ENCODE peak calls at places on chromosomes 7 and 10, in eight cellular contexts. One of them, this sample, is unnamed. For H3K4me1, the result is how much of the 10 kb centered on the place peaks cover.

GRCh38 chr7:113197274-113197673 is 78.9 kb upstream of the SMIM30 start:
- DNase-seq in K562: no peak
- DNase-seq in upper lobe of right lung: no peak
- DNase-seq in colonic mucosa: no peak
- DNase-seq in transverse colon: no peak
- DNase-seq in stomach: no peak
- DNase-seq in hepatocyte: no peak
- DNase-seq in ovary: no peak
- DNase-seq in this sample: no peak

GRCh38 chr10:117541909-117542705 is 439 bp upstream of the EMX2 start:
- DNase-seq in stomach: no peak
- DNase-seq in K562: peak
- DNase-seq in colonic mucosa: no peak
- DNase-seq in upper lobe of right lung: no peak
- DNase-seq in transverse colon: no peak
- DNase-seq in hepatocyte: peak
- DNase-seq in ovary: peak
- DNase-seq in this sample: no peak

GRCh38 chr7:140230862-140231778 is 54.3 kb upstream of the KDM7A start:
- DNase-seq in K562: peak
- DNase-seq in stomach: peak
- DNase-seq in colonic mucosa: peak
- DNase-seq in ovary: no peak
- DNase-seq in transverse colon: peak
- DNase-seq in hepatocyte: peak
- DNase-seq in upper lobe of right lung: peak
- DNase-seq in this sample: peak

GRCh38 chr10:54660397-54660796 is 140.6 kb downstream of the PCDH15 start:
- DNase-seq in stomach: no peak
- DNase-seq in K562: no peak
- DNase-seq in colonic mucosa: no peak
- DNase-seq in ovary: no peak
- DNase-seq in upper lobe of right lung: no peak
- DNase-seq in hepatocyte: no peak
- DNase-seq in transverse colon: no peak
- DNase-seq in this sample: no peak

GRCh38 chr7:39951156-39951942 is 1.3 kb downstream of the CDK13 start:
- DNase-seq in stomach: peak
- DNase-seq in hepatocyte: peak
- DNase-seq in upper lobe of right lung: peak
- DNase-seq in transverse colon: peak
- DNase-seq in colonic mucosa: peak
- DNase-seq in K562: peak
- DNase-seq in ovary: peak
- DNase-seq in this sample: peak

GRCh38 chr10:97821308-97822038 is 28.2 kb upstream of the GOLGA7B start:
- DNase-seq in ovary: no peak
- DNase-seq in transverse colon: no peak
- DNase-seq in K562: no peak
- DNase-seq in hepatocyte: no peak
- DNase-seq in colonic mucosa: no peak
- DNase-seq in stomach: no peak
- DNase-seq in upper lobe of right lung: no peak
- DNase-seq in this sample: no peak

GRCh38 chr7:95509199-95509598 is 23.5 kb downstream of the ASB4 start:
- DNase-seq in hepatocyte: peak
- DNase-seq in K562: no peak
- DNase-seq in ovary: no peak
- DNase-seq in colonic mucosa: no peak
- DNase-seq in transverse colon: no peak
- DNase-seq in upper lobe of right lung: no peak
- DNase-seq in stomach: no peak
- DNase-seq in this sample: no peak

GRCh38 chr7:46651070-46651469 is 730.0 kb upstream of the IGFBP3 start:
- DNase-seq in ovary: no peak
- DNase-seq in upper lobe of right lung: no peak
- DNase-seq in stomach: peak
- DNase-seq in hepatocyte: peak
- DNase-seq in colonic mucosa: peak
- DNase-seq in K562: no peak
- DNase-seq in transverse colon: peak
- DNase-seq in this sample: no peak

GRCh38 chr10:94192974-94193373 is 169.8 kb downstream of the NOC3L start:
- DNase-seq in colonic mucosa: no peak
- DNase-seq in K562: no peak
- DNase-seq in ovary: no peak
- DNase-seq in hepatocyte: no peak
- DNase-seq in transverse colon: no peak
- DNase-seq in upper lobe of right lung: no peak
- DNase-seq in stomach: no peak
- DNase-seq in this sample: no peak

GRCh38 chr7:148699772-148700629 is 1.3 kb downstream of the CUL1 start:
- DNase-seq in K562: peak
- DNase-seq in stomach: no peak
- DNase-seq in colonic mucosa: peak
- DNase-seq in ovary: no peak
- DNase-seq in transverse colon: no peak
- DNase-seq in upper lobe of right lung: no peak
- DNase-seq in hepatocyte: peak
- DNase-seq in this sample: no peak

GRCh38 chr7:3569643-3570042 is 268.6 kb downstream of the SDK1 start:
- DNase-seq in colonic mucosa: no peak
- DNase-seq in transverse colon: no peak
- DNase-seq in ovary: no peak
- DNase-seq in K562: no peak
- DNase-seq in hepatocyte: no peak
- DNase-seq in upper lobe of right lung: no peak
- DNase-seq in stomach: no peak
- DNase-seq in this sample: no peak

GRCh38 chr10:131899695-131900349 is 986 bp upstream of the PPP2R2D start:
- DNase-seq in colonic mucosa: no peak
- DNase-seq in stomach: no peak
- DNase-seq in hepatocyte: no peak
- DNase-seq in ovary: no peak
- DNase-seq in K562: no peak
- DNase-seq in upper lobe of right lung: peak
- DNase-seq in transverse colon: no peak
- DNase-seq in this sample: no peak
- TF ChIP-seq CTCF in colonic mucosa: no peak
- TF ChIP-seq CTCF in stomach: no peak
- TF ChIP-seq CTCF in hepatocyte: no peak
- TF ChIP-seq CTCF in ovary: no peak
- TF ChIP-seq CTCF in K562: no peak
- TF ChIP-seq CTCF in upper lobe of right lung: no peak
- TF ChIP-seq CTCF in transverse colon: no peak
- TF ChIP-seq CTCF in this sample: no peak

GRCh38 chr7:22296265-22296566 is 60.7 kb downstream of the RAPGEF5 start:
- DNase-seq in ovary: no peak
- DNase-seq in upper lobe of right lung: no peak
- DNase-seq in transverse colon: no peak
- DNase-seq in hepatocyte: no peak
- DNase-seq in K562: no peak
- DNase-seq in colonic mucosa: no peak
- DNase-seq in stomach: no peak
- DNase-seq in this sample: no peak
- H3K27ac ChIP-seq in ovary: no peak
- H3K27ac ChIP-seq in upper lobe of right lung: peak
- H3K27ac ChIP-seq in transverse colon: no peak
- H3K27ac ChIP-seq in hepatocyte: no peak
- H3K27ac ChIP-seq in K562: no peak
- H3K27ac ChIP-seq in colonic mucosa: no peak
- H3K27ac ChIP-seq in stomach: no peak
- H3K27ac ChIP-seq in this sample: no peak

DNA sequence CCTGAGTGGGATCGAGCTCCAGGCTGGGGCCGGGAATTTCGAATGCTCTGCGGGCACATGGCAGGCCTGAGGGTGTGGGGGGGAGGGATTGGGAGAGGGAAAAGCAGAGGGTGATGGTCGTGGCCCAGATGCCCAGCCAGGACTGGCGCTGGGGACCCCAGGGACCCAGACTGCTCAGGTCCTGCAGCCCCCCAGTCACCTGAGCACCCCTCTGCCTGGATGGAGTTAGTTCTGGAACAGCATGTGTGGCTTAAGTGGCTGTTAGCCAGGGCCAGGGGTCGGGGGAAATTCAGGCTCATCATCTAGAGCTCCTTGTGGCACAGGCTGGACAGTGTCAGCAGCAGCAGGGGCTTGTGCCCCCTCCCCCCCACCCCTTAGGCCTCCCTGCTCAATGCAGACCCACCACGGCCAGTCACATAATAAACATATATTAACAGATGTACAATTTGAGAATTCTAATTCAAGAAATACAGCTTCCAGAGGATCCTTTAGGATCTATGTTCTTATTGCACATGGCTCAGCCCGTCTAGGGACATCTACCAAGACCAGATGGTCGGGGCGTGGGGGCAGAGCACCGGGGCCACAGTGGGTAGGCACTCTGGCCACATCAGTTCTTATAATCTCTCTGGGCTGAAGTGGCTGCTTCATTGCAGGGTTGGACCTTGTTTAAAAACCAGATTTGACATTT is 22.2 kb downstream of the DNAJB12 start:
- DNase-seq in ovary: no peak
- DNase-seq in upper lobe of right lung: no peak
- DNase-seq in hepatocyte: no peak
- DNase-seq in K562: no peak
- DNase-seq in transverse colon: no peak
- DNase-seq in colonic mucosa: no peak
- DNase-seq in stomach: no peak
- DNase-seq in this sample: no peak
- H3K4me1 ChIP-seq in ovary: half or more
- H3K4me1 ChIP-seq in upper lobe of right lung: half or more
- H3K4me1 ChIP-seq in hepatocyte: under half
- H3K4me1 ChIP-seq in K562: under half
- H3K4me1 ChIP-seq in transverse colon: half or more
- H3K4me1 ChIP-seq in colonic mucosa: under half
- H3K4me1 ChIP-seq in stomach: half or more
- H3K4me1 ChIP-seq in this sample: half or more

GRCh38 chr10:49282306-49282705 is 16.7 kb upstream of the C10orf71 start:
- DNase-seq in hepatocyte: no peak
- DNase-seq in upper lobe of right lung: no peak
- DNase-seq in colonic mucosa: no peak
- DNase-seq in stomach: no peak
- DNase-seq in ovary: no peak
- DNase-seq in transverse colon: no peak
- DNase-seq in K562: no peak
- DNase-seq in this sample: no peak

GRCh38 chr10:49282879-49283321 is 16.1 kb upstream of the C10orf71 start:
- DNase-seq in hepatocyte: no peak
- DNase-seq in colonic mucosa: no peak
- DNase-seq in stomach: peak
- DNase-seq in upper lobe of right lung: peak
- DNase-seq in K562: no peak
- DNase-seq in ovary: no peak
- DNase-seq in transverse colon: no peak
- DNase-seq in this sample: peak

GRCh38 chr10:49283491-49283890 is 15.5 kb upstream of the C10orf71 start:
- DNase-seq in upper lobe of right lung: peak
- DNase-seq in stomach: peak
- DNase-seq in K562: no peak
- DNase-seq in colonic mucosa: no peak
- DNase-seq in ovary: no peak
- DNase-seq in transverse colon: no peak
- DNase-seq in hepatocyte: no peak
- DNase-seq in this sample: peak

GRCh38 chr10:49280001-49280408 is 19.0 kb upstream of the C10orf71 start:
- DNase-seq in transverse colon: no peak
- DNase-seq in upper lobe of right lung: no peak
- DNase-seq in K562: no peak
- DNase-seq in stomach: peak
- DNase-seq in ovary: no peak
- DNase-seq in colonic mucosa: no peak
- DNase-seq in hepatocyte: no peak
- DNase-seq in this sample: no peak

GRCh38 chr10:49281461-49281860 is 17.5 kb upstream of the C10orf71 start:
- DNase-seq in colonic mucosa: no peak
- DNase-seq in stomach: peak
- DNase-seq in K562: peak
- DNase-seq in ovary: no peak
- DNase-seq in transverse colon: no peak
- DNase-seq in hepatocyte: no peak
- DNase-seq in upper lobe of right lung: peak
- DNase-seq in this sample: peak
- TF ChIP-seq CTCF in colonic mucosa: no peak
- TF ChIP-seq CTCF in stomach: no peak
- TF ChIP-seq CTCF in K562: peak
- TF ChIP-seq CTCF in ovary: no peak
- TF ChIP-seq CTCF in transverse colon: no peak
- TF ChIP-seq CTCF in hepatocyte: no peak
- TF ChIP-seq CTCF in upper lobe of right lung: no peak
- TF ChIP-seq CTCF in this sample: no peak

GRCh38 chr10:103727546-103727963 is 127.8 kb downstream of the SH3PXD2A start:
- DNase-seq in upper lobe of right lung: no peak
- DNase-seq in transverse colon: no peak
- DNase-seq in K562: no peak
- DNase-seq in stomach: no peak
- DNase-seq in hepatocyte: no peak
- DNase-seq in colonic mucosa: no peak
- DNase-seq in ovary: no peak
- DNase-seq in this sample: no peak

GRCh38 chr10:103729851-103730250 is 125.5 kb downstream of the SH3PXD2A start:
- DNase-seq in upper lobe of right lung: no peak
- DNase-seq in transverse colon: no peak
- DNase-seq in stomach: no peak
- DNase-seq in colonic mucosa: no peak
- DNase-seq in K562: no peak
- DNase-seq in hepatocyte: no peak
- DNase-seq in ovary: no peak
- DNase-seq in this sample: no peak

GRCh38 chr10:103724771-103725170 is 130.6 kb downstream of the SH3PXD2A start:
- DNase-seq in transverse colon: no peak
- DNase-seq in upper lobe of right lung: no peak
- DNase-seq in stomach: no peak
- DNase-seq in colonic mucosa: no peak
- DNase-seq in K562: no peak
- DNase-seq in hepatocyte: no peak
- DNase-seq in ovary: no peak
- DNase-seq in this sample: no peak

GRCh38 chr10:103725242-103725641 is 130.1 kb downstream of the SH3PXD2A start:
- DNase-seq in hepatocyte: no peak
- DNase-seq in upper lobe of right lung: no peak
- DNase-seq in colonic mucosa: no peak
- DNase-seq in ovary: no peak
- DNase-seq in stomach: no peak
- DNase-seq in transverse colon: no peak
- DNase-seq in K562: no peak
- DNase-seq in this sample: no peak

DNA sequence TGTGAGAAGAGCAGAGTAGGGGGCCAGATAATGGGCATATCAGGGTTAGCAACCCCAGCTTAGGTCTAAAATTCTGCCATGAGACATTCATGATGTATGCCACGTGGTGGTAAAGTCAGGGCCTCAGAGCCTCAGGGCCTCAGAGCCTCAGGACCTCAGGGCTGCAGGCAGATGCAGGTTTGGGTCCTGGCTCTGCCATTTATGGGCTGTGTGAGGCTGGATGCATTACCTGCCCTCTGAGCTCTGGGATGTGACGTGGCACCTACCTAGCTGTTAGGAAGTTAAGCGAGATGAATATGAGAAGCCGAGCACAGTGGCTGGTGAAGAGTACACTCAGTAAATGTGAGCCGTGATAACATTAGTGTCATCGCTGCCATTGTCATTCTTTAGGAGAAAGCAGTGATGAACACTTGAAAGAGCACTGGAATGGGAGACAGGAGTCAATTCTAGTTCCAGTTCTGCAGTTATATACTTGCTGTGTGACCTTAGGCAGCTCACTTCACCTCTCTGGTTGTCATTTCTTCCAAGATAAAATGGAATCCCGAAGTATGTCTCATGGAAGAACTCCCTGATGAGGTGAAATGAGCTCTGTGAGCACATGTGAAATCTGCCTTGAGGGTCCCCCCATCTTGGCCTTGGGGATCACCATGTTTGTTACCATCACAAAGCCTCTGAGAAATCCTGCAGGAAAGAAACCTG is 127.2 kb downstream of the SH3PXD2A start:
- DNase-seq in transverse colon: no peak
- DNase-seq in upper lobe of right lung: no peak
- DNase-seq in hepatocyte: no peak
- DNase-seq in ovary: no peak
- DNase-seq in stomach: no peak
- DNase-seq in colonic mucosa: no peak
- DNase-seq in K562: no peak
- DNase-seq in this sample: no peak
- H3K27ac ChIP-seq in transverse colon: no peak
- H3K27ac ChIP-seq in upper lobe of right lung: no peak
- H3K27ac ChIP-seq in hepatocyte: no peak
- H3K27ac ChIP-seq in ovary: no peak
- H3K27ac ChIP-seq in stomach: no peak
- H3K27ac ChIP-seq in colonic mucosa: no peak
- H3K27ac ChIP-seq in K562: no peak
- H3K27ac ChIP-seq in this sample: no peak

This sample was measured in left lung.